ENCODE peak calls at places on chromosomes 16 and 17, in seven cellular contexts. I is AG09319, V is kidney epithelial cell, F is A549, C is dorsolateral prefrontal cortex, R is cardiac fibroblast, O is epithelial cell of esophagus. D is an unnamed sample.

GRCh38 chr16:26993988-26994387 is 72.7 kb upstream of the C16orf82 start:
- DNase-seq in C (no peak), O (no peak), I (no peak), F (no peak), R (peak), V (no peak), D (no peak)

GRCh38 chr16:84847554-84848415 is 28.0 kb downstream of the CRISPLD2 start:
- DNase-seq in R (no peak), V (no peak), I (no peak), F (no peak), C (no peak), O (no peak), D (no peak)

GRCh38 chr17:7477392-7478275 is 1.8 kb downstream of the ZBTB4 start:
- DNase-seq in R (peak), I (peak), F (no peak), O (peak), C (no peak), V (no peak), D (peak)

GRCh38 chr17:69608808-69609494 is 194.5 kb downstream of the MAP2K6 start:
- DNase-seq in R (peak), I (peak), F (no peak), C (no peak), V (peak), O (peak), D (no peak)

GRCh38 chr16:12062343-12063003 is 85.9 kb downstream of the SNX29 start:
- DNase-seq in I (peak), R (peak), V (peak), C (no peak), O (peak), F (no peak), D (no peak)

GRCh38 chr16:86503830-86504229 is 6.5 kb upstream of the FOXF1 start:
- DNase-seq in O (no peak), F (no peak), I (no peak), R (no peak), V (no peak), C (no peak), D (no peak)

GRCh38 chr17:45740553-45741330 is 43.4 kb upstream of the CRHR1 start:
- DNase-seq in C (peak), O (peak), R (peak), I (no peak), F (peak), V (no peak), D (peak)

GRCh38 chr17:66564992-66565465 is 262.6 kb downstream of the PRKCA start:
- DNase-seq in O (no peak), V (no peak), F (no peak), I (no peak), R (peak), C (no peak), D (no peak)

GRCh38 chr16:12449795-12450194 is 353.9 kb downstream of the CPPED1 start:
- DNase-seq in C (no peak), F (no peak), V (no peak), O (peak), I (no peak), R (no peak), D (peak)

GRCh38 chr17:81295031-81295677 is at the start of gene SLC38A10:
- DNase-seq in C (peak), R (peak), I (peak), V (peak), O (peak), F (peak), D (peak)

GRCh38 chr17:81379523-81379942 is 15.7 kb upstream of the BAHCC1 start:
- DNase-seq in O (peak), R (no peak), V (no peak), F (no peak), I (no peak), C (no peak), D (no peak)

GRCh38 chr17:77882481-77883212 is 75.9 kb upstream of the TNRC6C start:
- DNase-seq in V (no peak), R (peak), C (no peak), F (no peak), O (peak), I (no peak), D (peak)

GRCh38 chr17:50461550-50462132 is 7.0 kb downstream of the CHAD start:
- DNase-seq in R (no peak), O (no peak), C (no peak), F (no peak), V (no peak), I (no peak), D (no peak)

GRCh38 chr17:64920419-64921172 is 1.3 kb upstream of the LRRC37A3 start:
- DNase-seq in O (peak), R (no peak), I (no peak), C (no peak), F (peak), V (no peak), D (no peak)

GRCh38 chr16:58515871-58516767 is 802 bp downstream of the SETD6 start:
- DNase-seq in R (peak), F (no peak), I (no peak), O (peak), V (no peak), C (no peak), D (peak)

GRCh38 chr16:3347586-3347985 is 8.1 kb upstream of the OR2C1 start:
- DNase-seq in I (no peak), R (no peak), F (no peak), C (no peak), V (no peak), O (no peak), D (no peak)

GRCh38 chr16:80610489-80611156 is 69.8 kb downstream of the DYNLRB2 start:
- DNase-seq in O (no peak), V (no peak), C (no peak), R (no peak), I (no peak), F (no peak), D (no peak)

GRCh38 chr17:29151567-29151966 is 28.6 kb downstream of the MYO18A start:
- DNase-seq in O (peak), C (no peak), V (no peak), R (peak), F (peak), I (no peak), D (no peak)

GRCh38 chr17:34651267-34651955 is 72.0 kb downstream of the TMEM132E start:
- DNase-seq in C (no peak), I (no peak), R (no peak), O (no peak), F (no peak), V (no peak), D (no peak)

GRCh38 chr16:87715658-87716057 is 50.1 kb downstream of the KLHDC4 start:
- DNase-seq in R (no peak), C (no peak), I (no peak), F (no peak), V (no peak), O (peak), D (no peak)

GRCh38 chr17:2238432-2239169 is 65.0 kb downstream of the SMG6 start:
- DNase-seq in O (no peak), R (no peak), F (no peak), I (no peak), V (no peak), C (no peak), D (no peak)

GRCh38 chr16:1723450-1724147 is 17.6 kb downstream of the MAPK8IP3 start:
- DNase-seq in I (no peak), V (no peak), C (no peak), R (peak), O (peak), F (peak), D (peak)

GRCh38 chr17:65547253-65547670 is 14.2 kb downstream of the AXIN2 start:
- DNase-seq in O (no peak), F (no peak), V (no peak), R (peak), I (no peak), C (no peak), D (no peak)

GRCh38 chr16:68731569-68732067 is 5.5 kb upstream of the CDH1 start:
- DNase-seq in O (no peak), C (no peak), V (no peak), F (no peak), R (no peak), I (no peak), D (no peak)

GRCh38 chr17:80986046-80986445 is 5.6 kb upstream of the CHMP6 start:
- DNase-seq in F (no peak), I (no peak), O (no peak), R (no peak), C (no peak), V (no peak), D (no peak)

GRCh38 chr16:85490971-85491771 is 122.0 kb upstream of the GSE1 start:
- DNase-seq in I (no peak), O (no peak), F (peak), C (no peak), R (no peak), V (no peak), D (peak)

GRCh38 chr16:89183975-89184684 is 12.6 kb downstream of the CDH15 start:
- DNase-seq in R (no peak), V (no peak), I (no peak), C (no peak), O (no peak), F (no peak), D (no peak)
- TF ChIP-seq CTCF in R (no peak), V (no peak), I (no peak), C (no peak), O (no peak), F (no peak), D (no peak)

DNA sequence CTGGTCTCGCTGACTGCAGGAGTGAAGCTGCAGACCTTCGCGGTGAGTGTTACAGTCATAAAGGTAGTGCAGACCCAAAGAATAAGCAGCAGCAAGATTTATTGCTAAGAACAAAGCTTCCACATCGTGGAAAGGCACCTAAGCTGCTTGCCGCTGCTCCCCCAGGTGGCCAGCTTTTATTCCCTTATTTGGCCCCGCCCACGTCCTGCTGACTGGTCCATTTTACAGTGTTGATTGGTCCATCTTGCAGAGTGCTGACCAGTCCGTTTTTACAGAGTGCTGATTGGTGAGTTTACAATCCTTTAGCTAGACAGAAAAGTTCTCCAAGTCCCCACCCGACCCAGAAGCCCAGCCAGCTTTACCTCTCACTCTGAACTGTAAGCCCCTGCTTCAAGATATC is 227.8 kb downstream of the ABCC12 start:
- DNase-seq in C (no peak), O (no peak), V (no peak), F (no peak), I (no peak), R (no peak), D (peak)
- TF ChIP-seq CTCF in C (no peak), O (no peak), V (no peak), F (no peak), I (no peak), R (no peak), D (no peak)

GRCh38 chr16:17380613-17381012 is 90.1 kb downstream of the XYLT1 start:
- DNase-seq in O (no peak), I (no peak), V (no peak), C (no peak), F (no peak), R (no peak), D (no peak)

GRCh38 chr16:17379121-17379571 is 91.6 kb downstream of the XYLT1 start:
- DNase-seq in I (no peak), R (peak), F (no peak), V (no peak), O (no peak), C (no peak), D (no peak)

GRCh38 chr16:17382514-17382913 is 88.2 kb downstream of the XYLT1 start:
- DNase-seq in R (no peak), F (no peak), C (no peak), I (no peak), O (no peak), V (no peak), D (no peak)

GRCh38 chr16:17382949-17383348 is 87.8 kb downstream of the XYLT1 start:
- DNase-seq in F (no peak), I (no peak), V (no peak), O (no peak), C (no peak), R (no peak), D (no peak)

GRCh38 chr16:17381784-17382183 is 89.0 kb downstream of the XYLT1 start:
- DNase-seq in C (no peak), V (no peak), O (no peak), I (no peak), F (no peak), R (no peak), D (no peak)
- TF ChIP-seq CTCF in C (no peak), V (no peak), O (no peak), I (no peak), F (no peak), R (no peak), D (no peak)

GRCh38 chr17:4853195-4853762 is 20.1 kb downstream of the MINK1 start:
- DNase-seq in I (no peak), V (no peak), R (no peak), C (no peak), O (peak), F (no peak), D (peak)

GRCh38 chr17:4856937-4857314 is 23.8 kb downstream of the MINK1 start:
- DNase-seq in O (no peak), I (no peak), V (no peak), R (no peak), C (peak), F (no peak), D (no peak)

GRCh38 chr17:4852504-4853075 is 19.4 kb downstream of the MINK1 start:
- DNase-seq in R (peak), C (no peak), I (no peak), O (peak), V (no peak), F (no peak), D (peak)

GRCh38 chr17:4856271-4856936 is 23.3 kb downstream of the MINK1 start:
- DNase-seq in O (no peak), F (no peak), C (no peak), I (no peak), R (no peak), V (no peak), D (no peak)

DNA sequence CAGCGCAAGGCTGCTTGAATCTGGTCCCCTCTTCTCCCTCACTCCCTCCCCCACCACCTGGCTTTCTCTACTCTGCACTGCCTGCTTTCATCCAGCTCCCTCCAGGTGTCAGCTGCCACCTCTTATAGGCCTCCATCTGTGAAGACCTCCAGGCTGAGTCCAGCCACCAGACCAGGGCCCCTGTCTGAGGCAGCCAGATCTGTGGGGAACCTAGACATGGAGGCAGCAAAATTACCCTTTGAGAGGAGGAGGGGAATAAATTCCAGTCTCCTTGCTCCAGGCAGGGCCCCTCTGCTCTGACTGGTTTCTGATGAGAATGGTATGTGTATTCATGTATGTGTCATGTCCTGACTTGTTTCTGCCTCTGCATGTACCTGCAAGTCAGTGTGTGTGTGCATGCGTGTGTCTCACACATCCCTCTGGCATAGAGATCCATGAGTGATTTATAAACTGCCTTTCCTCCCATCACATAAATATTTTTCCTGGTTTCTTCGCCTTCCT is 21.1 kb downstream of the MINK1 start:
- DNase-seq in V (no peak), O (peak), R (no peak), C (no peak), F (no peak), I (no peak), D (no peak)
- TF ChIP-seq CTCF in V (no peak), O (no peak), R (no peak), C (no peak), F (no peak), I (no peak), D (no peak)

GRCh38 chr17:73720187-73720834 is 76.1 kb upstream of the SDK2 start:
- DNase-seq in V (no peak), F (no peak), R (no peak), C (no peak), I (no peak), O (no peak), D (peak)
- TF ChIP-seq CTCF in V (no peak), F (no peak), R (no peak), C (no peak), I (no peak), O (no peak), D (no peak)

GRCh38 chr16:77660311-77660710 is 62.0 kb upstream of the NUDT7 start:
- DNase-seq in F (peak), C (no peak), R (peak), V (peak), O (peak), I (peak), D (no peak)

GRCh38 chr16:77662241-77662640 is 60.1 kb upstream of the NUDT7 start:
- DNase-seq in O (no peak), R (no peak), I (no peak), C (no peak), F (no peak), V (no peak), D (no peak)

GRCh38 chr16:77652399-77652798 is 69.9 kb upstream of the NUDT7 start:
- DNase-seq in V (no peak), I (no peak), O (no peak), C (no peak), F (no peak), R (no peak), D (no peak)

DNA sequence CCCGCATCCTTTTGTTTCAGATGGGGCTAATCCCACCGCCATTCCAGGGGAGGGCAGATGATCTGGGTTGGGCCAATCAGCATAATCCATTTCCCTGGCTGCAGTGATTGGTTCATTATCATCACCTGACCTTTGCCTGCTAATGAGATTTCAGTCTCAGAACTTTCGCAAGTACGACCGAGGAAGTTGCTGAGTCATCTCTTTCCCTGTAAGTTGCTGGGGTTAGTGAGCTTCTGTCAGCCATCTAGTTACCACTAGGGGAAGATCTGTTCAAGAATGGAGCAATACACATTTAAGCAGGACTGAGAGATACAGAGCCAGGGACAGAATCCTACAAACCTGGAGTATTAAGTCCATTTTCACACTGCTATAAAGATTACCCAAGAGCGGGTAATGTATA is 65.3 kb upstream of the NUDT7 start:
- DNase-seq in F (no peak), V (no peak), O (no peak), R (no peak), I (no peak), C (no peak), D (peak)
- TF ChIP-seq CTCF in F (no peak), V (no peak), O (no peak), R (peak), I (no peak), C (no peak), D (no peak)

DNA sequence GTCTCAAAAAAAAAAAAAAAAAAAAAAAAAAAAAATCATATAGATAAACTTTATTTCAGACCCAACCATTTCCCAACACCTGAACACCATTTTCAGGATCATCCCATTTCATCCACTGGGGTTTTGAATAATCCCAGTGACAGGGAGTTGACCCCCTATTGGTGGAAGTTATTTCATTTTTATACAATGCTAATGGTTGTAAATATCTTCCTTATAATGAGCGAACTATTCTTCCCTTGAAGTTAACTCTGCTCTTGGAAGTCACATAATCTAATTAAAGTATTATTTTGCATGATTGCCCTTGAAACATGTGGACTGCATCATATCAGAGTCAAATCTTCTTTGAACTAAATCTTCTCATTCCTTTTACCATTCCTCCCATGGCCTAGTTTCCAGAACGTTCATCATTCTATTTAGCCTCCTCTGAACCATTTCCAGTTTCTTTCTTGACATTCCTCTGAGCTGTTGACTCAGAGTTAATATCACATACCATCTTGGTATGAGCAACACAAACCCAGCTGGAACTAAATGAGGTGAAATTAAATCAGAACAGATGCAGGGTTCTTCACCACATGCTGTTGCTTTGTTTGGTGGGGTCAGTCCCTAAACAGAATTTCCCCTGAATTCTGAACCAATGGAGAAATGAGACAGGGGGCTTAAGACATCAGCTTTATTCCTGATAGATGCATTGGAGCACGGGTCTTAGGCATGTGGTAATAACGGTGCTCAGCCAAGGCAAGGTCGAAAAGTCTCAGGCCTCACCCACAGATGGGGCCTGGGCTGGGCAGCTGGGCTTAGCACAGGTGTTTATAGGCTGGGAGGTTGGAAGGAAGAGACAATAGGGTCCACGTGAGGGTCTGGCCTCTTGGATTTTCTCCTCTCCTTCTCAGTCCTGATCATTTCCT is 8.9 kb downstream of the HSD17B2 start:
- DNase-seq in V (peak), R (peak), C (no peak), F (no peak), O (peak), I (peak), D (no peak)
- TF ChIP-seq CTCF in V (no peak), R (no peak), C (no peak), F (no peak), O (no peak), I (peak), D (no peak)

DNA sequence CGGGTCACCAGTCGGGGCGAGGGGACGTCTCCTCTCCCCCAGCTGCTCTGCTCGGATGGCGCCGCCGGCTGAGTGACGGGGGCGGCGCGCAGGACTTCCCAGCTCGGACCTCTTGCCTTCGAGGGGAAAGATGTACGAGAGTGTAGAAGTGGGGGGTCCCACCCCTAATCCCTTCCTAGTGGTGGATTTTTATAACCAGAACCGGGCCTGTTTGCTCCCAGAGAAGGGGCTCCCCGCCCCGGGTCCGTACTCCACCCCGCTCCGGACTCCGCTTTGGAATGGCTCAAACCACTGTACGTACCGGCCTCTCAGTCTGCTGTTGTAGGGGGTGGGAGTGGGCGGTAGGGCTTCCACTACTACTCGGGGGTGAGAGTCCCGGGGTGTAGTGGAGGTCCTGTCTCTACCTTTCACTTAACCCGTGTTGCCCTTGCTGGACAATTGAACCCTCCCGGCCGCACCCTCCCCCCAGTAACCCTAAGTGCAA is 21.9 kb downstream of the GJD3 start:
- DNase-seq in F (no peak), I (no peak), C (no peak), R (no peak), V (no peak), O (no peak), D (no peak)
- TF ChIP-seq CTCF in F (no peak), I (no peak), C (no peak), R (no peak), V (no peak), O (no peak), D (no peak)

GRCh38 chr17:39194089-39194984 is 3.1 kb downstream of the CACNB1 start:
- DNase-seq in V (no peak), C (peak), O (no peak), R (peak), F (peak), I (no peak), D (no peak)
- TF ChIP-seq CTCF in V (peak), C (peak), O (peak), R (peak), F (peak), I (peak), D (no peak)

D was measured in activated CD8-positive, alpha-beta T cell treated with anti-CD3 and anti-CD28 coated beads for 36 hours.